ENCODE peak calls at places on chromosome 14, in six cellular contexts. One of them, this sample, is unnamed.

GRCh38 chr14:105398726-105399440 is 545 bp downstream of the TEX22 start:
- DNase-seq in nephron progenitor cell: no peak
- DNase-seq in activated T-cell treated with anti-CD3 and anti-CD28 coated beads, Interleukin-2, amount 50 U/mL, for 72 hours: peak; percentile 56
- DNase-seq in fibroblast of mammary gland: peak; percentile 21
- DNase-seq in NCI-H1092: peak; percentile 73
- DNase-seq in AML-193: peak; percentile 57
- DNase-seq in this sample: no peak

GRCh38 chr14:70642313-70643235 is 858 bp downstream of the TTC9 start:
- DNase-seq in AML-193: no peak
- DNase-seq in activated T-cell treated with anti-CD3 and anti-CD28 coated beads, Interleukin-2, amount 50 U/mL, for 72 hours: peak; percentile 61
- DNase-seq in fibroblast of mammary gland: no peak
- DNase-seq in NCI-H1092: no peak
- DNase-seq in nephron progenitor cell: peak; percentile 42
- DNase-seq in this sample: no peak

GRCh38 chr14:89540009-89540829 is 123.2 kb upstream of the FOXN3 start:
- DNase-seq in AML-193: no peak
- DNase-seq in activated T-cell treated with anti-CD3 and anti-CD28 coated beads, Interleukin-2, amount 50 U/mL, for 72 hours: no peak
- DNase-seq in fibroblast of mammary gland: peak; percentile 10
- DNase-seq in NCI-H1092: no peak
- DNase-seq in nephron progenitor cell: no peak
- DNase-seq in this sample: no peak

GRCh38 chr14:100028990-100029677 is 36.1 kb upstream of the EVL start:
- DNase-seq in fibroblast of mammary gland: peak; percentile 20
- DNase-seq in activated T-cell treated with anti-CD3 and anti-CD28 coated beads, Interleukin-2, amount 50 U/mL, for 72 hours: no peak
- DNase-seq in AML-193: no peak
- DNase-seq in nephron progenitor cell: no peak
- DNase-seq in NCI-H1092: no peak
- DNase-seq in this sample: no peak

GRCh38 chr14:64388533-64389243 is 535 bp downstream of the MTHFD1 start:
- DNase-seq in activated T-cell treated with anti-CD3 and anti-CD28 coated beads, Interleukin-2, amount 50 U/mL, for 72 hours: peak; percentile 40
- DNase-seq in AML-193: no peak
- DNase-seq in nephron progenitor cell: peak; percentile 44
- DNase-seq in fibroblast of mammary gland: peak; percentile 22
- DNase-seq in NCI-H1092: peak; percentile 7
- DNase-seq in this sample: no peak

GRCh38 chr14:67464377-67464776 is 24.1 kb downstream of the TMEM229B start:
- DNase-seq in fibroblast of mammary gland: no peak
- DNase-seq in activated T-cell treated with anti-CD3 and anti-CD28 coated beads, Interleukin-2, amount 50 U/mL, for 72 hours: no peak
- DNase-seq in AML-193: no peak
- DNase-seq in nephron progenitor cell: no peak
- DNase-seq in NCI-H1092: no peak
- DNase-seq in this sample: no peak

GRCh38 chr14:37594238-37594915 is 672 bp downstream of the FOXA1 start:
- DNase-seq in activated T-cell treated with anti-CD3 and anti-CD28 coated beads, Interleukin-2, amount 50 U/mL, for 72 hours: peak; percentile 65
- DNase-seq in nephron progenitor cell: peak; percentile 77
- DNase-seq in fibroblast of mammary gland: peak; percentile 82
- DNase-seq in AML-193: peak; percentile 28
- DNase-seq in NCI-H1092: peak; percentile 96
- DNase-seq in this sample: peak; percentile 92

GRCh38 chr14:61269321-61270083 is 11.6 kb downstream of the TMEM30B start:
- DNase-seq in activated T-cell treated with anti-CD3 and anti-CD28 coated beads, Interleukin-2, amount 50 U/mL, for 72 hours: peak; percentile 78
- DNase-seq in nephron progenitor cell: peak; percentile 77
- DNase-seq in fibroblast of mammary gland: peak; percentile 72
- DNase-seq in NCI-H1092: peak; percentile 88
- DNase-seq in AML-193: peak; percentile 74
- DNase-seq in this sample: peak; percentile 72

GRCh38 chr14:32710351-32711102 is 228.2 kb upstream of the NPAS3 start:
- DNase-seq in nephron progenitor cell: no peak
- DNase-seq in fibroblast of mammary gland: peak; percentile 35
- DNase-seq in activated T-cell treated with anti-CD3 and anti-CD28 coated beads, Interleukin-2, amount 50 U/mL, for 72 hours: no peak
- DNase-seq in NCI-H1092: no peak
- DNase-seq in AML-193: no peak
- DNase-seq in this sample: no peak

GRCh38 chr14:105333613-105334364 is 19.2 kb downstream of the PACS2 start:
- DNase-seq in AML-193: no peak
- DNase-seq in NCI-H1092: no peak
- DNase-seq in nephron progenitor cell: no peak
- DNase-seq in fibroblast of mammary gland: no peak
- DNase-seq in activated T-cell treated with anti-CD3 and anti-CD28 coated beads, Interleukin-2, amount 50 U/mL, for 72 hours: no peak
- DNase-seq in this sample: no peak

GRCh38 chr14:100406505-100407131 is 83.5 kb downstream of the SLC25A47 start:
- DNase-seq in activated T-cell treated with anti-CD3 and anti-CD28 coated beads, Interleukin-2, amount 50 U/mL, for 72 hours: peak; percentile 19
- DNase-seq in NCI-H1092: no peak
- DNase-seq in nephron progenitor cell: no peak
- DNase-seq in AML-193: no peak
- DNase-seq in fibroblast of mammary gland: peak; percentile 66
- DNase-seq in this sample: no peak

GRCh38 chr14:102867826-102868580 is 54.5 kb upstream of the AMN start:
- DNase-seq in fibroblast of mammary gland: no peak
- DNase-seq in NCI-H1092: no peak
- DNase-seq in activated T-cell treated with anti-CD3 and anti-CD28 coated beads, Interleukin-2, amount 50 U/mL, for 72 hours: no peak
- DNase-seq in nephron progenitor cell: no peak
- DNase-seq in AML-193: no peak
- DNase-seq in this sample: no peak

GRCh38 chr14:75205586-75205985 is 29.2 kb upstream of the TMED10 start:
- DNase-seq in NCI-H1092: no peak
- DNase-seq in fibroblast of mammary gland: peak; percentile 60
- DNase-seq in AML-193: peak; percentile 68
- DNase-seq in nephron progenitor cell: no peak
- DNase-seq in activated T-cell treated with anti-CD3 and anti-CD28 coated beads, Interleukin-2, amount 50 U/mL, for 72 hours: peak; percentile 35
- DNase-seq in this sample: no peak

GRCh38 chr14:95233702-95234241 is 76.4 kb upstream of the DICER1 start:
- DNase-seq in NCI-H1092: no peak
- DNase-seq in activated T-cell treated with anti-CD3 and anti-CD28 coated beads, Interleukin-2, amount 50 U/mL, for 72 hours: no peak
- DNase-seq in AML-193: no peak
- DNase-seq in fibroblast of mammary gland: no peak
- DNase-seq in nephron progenitor cell: no peak
- DNase-seq in this sample: no peak

GRCh38 chr14:88327497-88327896 is 4.4 kb upstream of the KCNK10 start:
- DNase-seq in fibroblast of mammary gland: no peak
- DNase-seq in NCI-H1092: no peak
- DNase-seq in AML-193: no peak
- DNase-seq in nephron progenitor cell: no peak
- DNase-seq in activated T-cell treated with anti-CD3 and anti-CD28 coated beads, Interleukin-2, amount 50 U/mL, for 72 hours: no peak
- DNase-seq in this sample: no peak

GRCh38 chr14:87386453-87386980 is 606.5 kb downstream of the GALC start:
- DNase-seq in NCI-H1092: no peak
- DNase-seq in AML-193: peak; percentile 10
- DNase-seq in fibroblast of mammary gland: no peak
- DNase-seq in nephron progenitor cell: no peak
- DNase-seq in activated T-cell treated with anti-CD3 and anti-CD28 coated beads, Interleukin-2, amount 50 U/mL, for 72 hours: no peak
- DNase-seq in this sample: no peak

GRCh38 chr14:73833530-73834257 is 17.9 kb upstream of the PTGR2 start:
- DNase-seq in activated T-cell treated with anti-CD3 and anti-CD28 coated beads, Interleukin-2, amount 50 U/mL, for 72 hours: no peak
- DNase-seq in fibroblast of mammary gland: peak; percentile 36
- DNase-seq in NCI-H1092: no peak
- DNase-seq in nephron progenitor cell: no peak
- DNase-seq in AML-193: no peak
- DNase-seq in this sample: no peak

GRCh38 chr14:69152181-69152943 is 557 bp downstream of the DCAF5 start:
- DNase-seq in NCI-H1092: peak; percentile 21
- DNase-seq in AML-193: no peak
- DNase-seq in nephron progenitor cell: no peak
- DNase-seq in fibroblast of mammary gland: peak; percentile 40
- DNase-seq in activated T-cell treated with anti-CD3 and anti-CD28 coated beads, Interleukin-2, amount 50 U/mL, for 72 hours: peak; percentile 45
- DNase-seq in this sample: peak; percentile 42

GRCh38 chr14:53847057-53847456 is 109.6 kb downstream of the BMP4 start:
- DNase-seq in nephron progenitor cell: no peak
- DNase-seq in activated T-cell treated with anti-CD3 and anti-CD28 coated beads, Interleukin-2, amount 50 U/mL, for 72 hours: no peak
- DNase-seq in NCI-H1092: no peak
- DNase-seq in AML-193: no peak
- DNase-seq in fibroblast of mammary gland: no peak
- DNase-seq in this sample: no peak

GRCh38 chr14:68840454-68840853 is 47.6 kb upstream of the ZFP36L1 start:
- DNase-seq in AML-193: no peak
- DNase-seq in activated T-cell treated with anti-CD3 and anti-CD28 coated beads, Interleukin-2, amount 50 U/mL, for 72 hours: no peak
- DNase-seq in nephron progenitor cell: no peak
- DNase-seq in fibroblast of mammary gland: peak; percentile 21
- DNase-seq in NCI-H1092: no peak
- DNase-seq in this sample: no peak

GRCh38 chr14:100025111-100025510 is 40.1 kb upstream of the EVL start:
- DNase-seq in NCI-H1092: no peak
- DNase-seq in activated T-cell treated with anti-CD3 and anti-CD28 coated beads, Interleukin-2, amount 50 U/mL, for 72 hours: peak; percentile 36
- DNase-seq in nephron progenitor cell: no peak
- DNase-seq in fibroblast of mammary gland: peak; percentile 58
- DNase-seq in AML-193: peak; percentile 36
- DNase-seq in this sample: no peak

GRCh38 chr14:95257521-95257920 is 62.2 kb downstream of the CLMN start:
- DNase-seq in fibroblast of mammary gland: no peak
- DNase-seq in nephron progenitor cell: no peak
- DNase-seq in activated T-cell treated with anti-CD3 and anti-CD28 coated beads, Interleukin-2, amount 50 U/mL, for 72 hours: no peak
- DNase-seq in AML-193: no peak
- DNase-seq in NCI-H1092: no peak
- DNase-seq in this sample: no peak

GRCh38 chr14:34051966-34052657 is 101.2 kb upstream of the EGLN3 start:
- DNase-seq in AML-193: no peak
- DNase-seq in activated T-cell treated with anti-CD3 and anti-CD28 coated beads, Interleukin-2, amount 50 U/mL, for 72 hours: peak; percentile 4
- DNase-seq in nephron progenitor cell: no peak
- DNase-seq in fibroblast of mammary gland: peak; percentile 96
- DNase-seq in NCI-H1092: no peak
- DNase-seq in this sample: no peak

GRCh38 chr14:73026243-73026844 is 562 bp downstream of the ZFYVE1 start:
- DNase-seq in AML-193: no peak
- DNase-seq in fibroblast of mammary gland: no peak
- DNase-seq in NCI-H1092: no peak
- DNase-seq in activated T-cell treated with anti-CD3 and anti-CD28 coated beads, Interleukin-2, amount 50 U/mL, for 72 hours: no peak
- DNase-seq in nephron progenitor cell: no peak
- DNase-seq in this sample: no peak

GRCh38 chr14:36256131-36256801 is 64.2 kb downstream of the MBIP start:
- DNase-seq in nephron progenitor cell: no peak
- DNase-seq in AML-193: peak; percentile 31
- DNase-seq in fibroblast of mammary gland: peak; percentile 47
- DNase-seq in activated T-cell treated with anti-CD3 and anti-CD28 coated beads, Interleukin-2, amount 50 U/mL, for 72 hours: no peak
- DNase-seq in NCI-H1092: no peak
- DNase-seq in this sample: no peak

GRCh38 chr14:80356413-80356812 is 145.1 kb upstream of the DIO2 start:
- DNase-seq in AML-193: no peak
- DNase-seq in NCI-H1092: peak; percentile 23
- DNase-seq in activated T-cell treated with anti-CD3 and anti-CD28 coated beads, Interleukin-2, amount 50 U/mL, for 72 hours: no peak
- DNase-seq in fibroblast of mammary gland: peak; percentile 25
- DNase-seq in nephron progenitor cell: no peak
- DNase-seq in this sample: no peak

GRCh38 chr14:105710119-105711057 is 184.0 kb downstream of the TMEM121 start:
- DNase-seq in activated T-cell treated with anti-CD3 and anti-CD28 coated beads, Interleukin-2, amount 50 U/mL, for 72 hours: no peak
- DNase-seq in nephron progenitor cell: no peak
- DNase-seq in NCI-H1092: no peak
- DNase-seq in AML-193: no peak
- DNase-seq in fibroblast of mammary gland: no peak
- DNase-seq in this sample: no peak

GRCh38 chr14:20477211-20477876 is 8.1 kb downstream of the PNP start:
- DNase-seq in AML-193: peak; percentile 79
- DNase-seq in NCI-H1092: no peak
- DNase-seq in nephron progenitor cell: no peak
- DNase-seq in fibroblast of mammary gland: no peak
- DNase-seq in activated T-cell treated with anti-CD3 and anti-CD28 coated beads, Interleukin-2, amount 50 U/mL, for 72 hours: peak; percentile 25
- DNase-seq in this sample: no peak

GRCh38 chr14:102863381-102863780 is 59.1 kb upstream of the AMN start:
- DNase-seq in AML-193: no peak
- DNase-seq in NCI-H1092: no peak
- DNase-seq in fibroblast of mammary gland: no peak
- DNase-seq in nephron progenitor cell: no peak
- DNase-seq in activated T-cell treated with anti-CD3 and anti-CD28 coated beads, Interleukin-2, amount 50 U/mL, for 72 hours: no peak
- DNase-seq in this sample: no peak

GRCh38 chr14:67425603-67426002 is 13.6 kb upstream of the PLEK2 start:
- DNase-seq in activated T-cell treated with anti-CD3 and anti-CD28 coated beads, Interleukin-2, amount 50 U/mL, for 72 hours: no peak
- DNase-seq in AML-193: no peak
- DNase-seq in fibroblast of mammary gland: no peak
- DNase-seq in NCI-H1092: no peak
- DNase-seq in nephron progenitor cell: no peak
- DNase-seq in this sample: no peak

GRCh38 chr14:99758915-99759545 is 34.2 kb upstream of the EML1 start:
- DNase-seq in NCI-H1092: no peak
- DNase-seq in fibroblast of mammary gland: no peak
- DNase-seq in activated T-cell treated with anti-CD3 and anti-CD28 coated beads, Interleukin-2, amount 50 U/mL, for 72 hours: no peak
- DNase-seq in AML-193: no peak
- DNase-seq in nephron progenitor cell: no peak
- DNase-seq in this sample: no peak

GRCh38 chr14:71441142-71441541 is 491.1 kb upstream of the RGS6 start:
- DNase-seq in nephron progenitor cell: no peak
- DNase-seq in activated T-cell treated with anti-CD3 and anti-CD28 coated beads, Interleukin-2, amount 50 U/mL, for 72 hours: no peak
- DNase-seq in AML-193: no peak
- DNase-seq in fibroblast of mammary gland: no peak
- DNase-seq in NCI-H1092: no peak
- DNase-seq in this sample: no peak

GRCh38 chr14:55752580-55753365 is 172.8 kb downstream of the KTN1 start:
- DNase-seq in NCI-H1092: no peak
- DNase-seq in nephron progenitor cell: no peak
- DNase-seq in fibroblast of mammary gland: peak; percentile 55
- DNase-seq in activated T-cell treated with anti-CD3 and anti-CD28 coated beads, Interleukin-2, amount 50 U/mL, for 72 hours: no peak
- DNase-seq in AML-193: no peak
- DNase-seq in this sample: no peak

GRCh38 chr14:89422181-89422951 is 5.3 kb upstream of the FOXN3 start:
- DNase-seq in activated T-cell treated with anti-CD3 and anti-CD28 coated beads, Interleukin-2, amount 50 U/mL, for 72 hours: peak; percentile 42
- DNase-seq in fibroblast of mammary gland: no peak
- DNase-seq in NCI-H1092: no peak
- DNase-seq in nephron progenitor cell: no peak
- DNase-seq in AML-193: no peak
- DNase-seq in this sample: no peak

GRCh38 chr14:94631536-94632304 is 19.5 kb downstream of the SERPINA3 start:
- DNase-seq in NCI-H1092: no peak
- DNase-seq in activated T-cell treated with anti-CD3 and anti-CD28 coated beads, Interleukin-2, amount 50 U/mL, for 72 hours: no peak
- DNase-seq in AML-193: no peak
- DNase-seq in nephron progenitor cell: no peak
- DNase-seq in fibroblast of mammary gland: no peak
- DNase-seq in this sample: no peak

GRCh38 chr14:80213602-80214001 is 2.3 kb upstream of the DIO2 start:
- DNase-seq in NCI-H1092: no peak
- DNase-seq in activated T-cell treated with anti-CD3 and anti-CD28 coated beads, Interleukin-2, amount 50 U/mL, for 72 hours: peak; percentile 21
- DNase-seq in fibroblast of mammary gland: peak; percentile 78
- DNase-seq in nephron progenitor cell: no peak
- DNase-seq in AML-193: peak; percentile 54
- DNase-seq in this sample: no peak

GRCh38 chr14:74176404-74176788 is 62.9 kb upstream of the VSX2 start:
- DNase-seq in activated T-cell treated with anti-CD3 and anti-CD28 coated beads, Interleukin-2, amount 50 U/mL, for 72 hours: no peak
- DNase-seq in fibroblast of mammary gland: peak; percentile 1
- DNase-seq in AML-193: no peak
- DNase-seq in NCI-H1092: no peak
- DNase-seq in nephron progenitor cell: no peak
- DNase-seq in this sample: no peak

This sample was measured in neuronal stem cell.